ENCODE peak calls at places on chromosomes 5 and 9, in ten cellular contexts. One of them, this sample, is unnamed.

GRCh38 chr9:70480405-70480980 is 66.0 kb upstream of the KLF9 start:
- DNase-seq in progenitor cell of endocrine pancreas: no peak
- DNase-seq in CD4-positive, alpha-beta T cell: no peak
- DNase-seq in GM12864: no peak
- DNase-seq in heart left ventricle: peak; percentile 89
- DNase-seq in WTC11: no peak
- DNase-seq in Caco-2: no peak
- DNase-seq in neural crest cell: no peak
- DNase-seq in psoas muscle: peak; percentile 95
- DNase-seq in mucosa of descending colon: peak; percentile 86
- DNase-seq in this sample: no peak

GRCh38 chr9:3526166-3526902 is 533 bp upstream of the RFX3 start:
- DNase-seq in CD4-positive, alpha-beta T cell: peak; percentile 84
- DNase-seq in psoas muscle: peak; percentile 94
- DNase-seq in mucosa of descending colon: peak; percentile 92
- DNase-seq in GM12864: no peak
- DNase-seq in Caco-2: peak; percentile 78
- DNase-seq in heart left ventricle: peak; percentile 94
- DNase-seq in WTC11: peak; percentile 82
- DNase-seq in progenitor cell of endocrine pancreas: peak; percentile 67
- DNase-seq in neural crest cell: peak; percentile 77
- DNase-seq in this sample: peak; percentile 82

GRCh38 chr5:39639618-39640078 is 214.9 kb upstream of the DAB2 start:
- DNase-seq in progenitor cell of endocrine pancreas: no peak
- DNase-seq in GM12864: no peak
- DNase-seq in WTC11: no peak
- DNase-seq in psoas muscle: no peak
- DNase-seq in Caco-2: no peak
- DNase-seq in heart left ventricle: no peak
- DNase-seq in CD4-positive, alpha-beta T cell: no peak
- DNase-seq in neural crest cell: no peak
- DNase-seq in mucosa of descending colon: no peak
- DNase-seq in this sample: no peak

GRCh38 chr9:121088576-121088975 is 13.8 kb downstream of the CNTRL start:
- DNase-seq in heart left ventricle: no peak
- DNase-seq in neural crest cell: no peak
- DNase-seq in WTC11: no peak
- DNase-seq in CD4-positive, alpha-beta T cell: no peak
- DNase-seq in progenitor cell of endocrine pancreas: no peak
- DNase-seq in Caco-2: no peak
- DNase-seq in mucosa of descending colon: no peak
- DNase-seq in GM12864: no peak
- DNase-seq in psoas muscle: no peak
- DNase-seq in this sample: no peak

GRCh38 chr5:172412724-172413260 is 41.5 kb downstream of the SH3PXD2B start:
- DNase-seq in mucosa of descending colon: peak; percentile 86
- DNase-seq in heart left ventricle: peak; percentile 92
- DNase-seq in progenitor cell of endocrine pancreas: no peak
- DNase-seq in CD4-positive, alpha-beta T cell: no peak
- DNase-seq in psoas muscle: peak; percentile 96
- DNase-seq in Caco-2: no peak
- DNase-seq in neural crest cell: no peak
- DNase-seq in GM12864: no peak
- DNase-seq in WTC11: no peak
- DNase-seq in this sample: no peak

GRCh38 chr5:77181596-77182304 is 28.7 kb upstream of the PDE8B start:
- DNase-seq in mucosa of descending colon: no peak
- DNase-seq in WTC11: no peak
- DNase-seq in GM12864: no peak
- DNase-seq in heart left ventricle: no peak
- DNase-seq in Caco-2: no peak
- DNase-seq in progenitor cell of endocrine pancreas: no peak
- DNase-seq in CD4-positive, alpha-beta T cell: no peak
- DNase-seq in neural crest cell: no peak
- DNase-seq in psoas muscle: no peak
- DNase-seq in this sample: no peak

GRCh38 chr9:27407966-27408365 is 111.0 kb upstream of the EQTN start:
- DNase-seq in progenitor cell of endocrine pancreas: no peak
- DNase-seq in psoas muscle: no peak
- DNase-seq in WTC11: no peak
- DNase-seq in neural crest cell: no peak
- DNase-seq in GM12864: no peak
- DNase-seq in CD4-positive, alpha-beta T cell: no peak
- DNase-seq in Caco-2: no peak
- DNase-seq in mucosa of descending colon: no peak
- DNase-seq in heart left ventricle: no peak
- DNase-seq in this sample: no peak

GRCh38 chr9:81578606-81579005 is 110.7 kb downstream of the TLE1 start:
- DNase-seq in neural crest cell: no peak
- DNase-seq in GM12864: no peak
- DNase-seq in WTC11: no peak
- DNase-seq in progenitor cell of endocrine pancreas: no peak
- DNase-seq in psoas muscle: no peak
- DNase-seq in heart left ventricle: no peak
- DNase-seq in CD4-positive, alpha-beta T cell: no peak
- DNase-seq in Caco-2: no peak
- DNase-seq in mucosa of descending colon: no peak
- DNase-seq in this sample: no peak

GRCh38 chr5:11595045-11595444 is 309.2 kb downstream of the CTNND2 start:
- DNase-seq in psoas muscle: no peak
- DNase-seq in mucosa of descending colon: no peak
- DNase-seq in neural crest cell: no peak
- DNase-seq in WTC11: no peak
- DNase-seq in heart left ventricle: no peak
- DNase-seq in GM12864: no peak
- DNase-seq in Caco-2: no peak
- DNase-seq in CD4-positive, alpha-beta T cell: no peak
- DNase-seq in progenitor cell of endocrine pancreas: no peak
- DNase-seq in this sample: no peak

GRCh38 chr5:59256331-59256730 is 637.2 kb downstream of the PDE4D start:
- DNase-seq in Caco-2: no peak
- DNase-seq in WTC11: no peak
- DNase-seq in CD4-positive, alpha-beta T cell: no peak
- DNase-seq in mucosa of descending colon: no peak
- DNase-seq in GM12864: no peak
- DNase-seq in progenitor cell of endocrine pancreas: no peak
- DNase-seq in psoas muscle: no peak
- DNase-seq in neural crest cell: no peak
- DNase-seq in heart left ventricle: no peak
- DNase-seq in this sample: no peak

GRCh38 chr9:37239224-37239859 is 119.0 kb downstream of the ZCCHC7 start:
- DNase-seq in psoas muscle: no peak
- DNase-seq in GM12864: no peak
- DNase-seq in WTC11: no peak
- DNase-seq in CD4-positive, alpha-beta T cell: no peak
- DNase-seq in mucosa of descending colon: no peak
- DNase-seq in neural crest cell: no peak
- DNase-seq in progenitor cell of endocrine pancreas: no peak
- DNase-seq in heart left ventricle: no peak
- DNase-seq in Caco-2: no peak
- DNase-seq in this sample: no peak

GRCh38 chr5:95899040-95899439 is 62.6 kb downstream of the ELL2 start:
- DNase-seq in Caco-2: no peak
- DNase-seq in GM12864: no peak
- DNase-seq in mucosa of descending colon: no peak
- DNase-seq in WTC11: no peak
- DNase-seq in progenitor cell of endocrine pancreas: no peak
- DNase-seq in CD4-positive, alpha-beta T cell: no peak
- DNase-seq in neural crest cell: no peak
- DNase-seq in heart left ventricle: no peak
- DNase-seq in psoas muscle: no peak
- DNase-seq in this sample: no peak

GRCh38 chr5:97019435-97020117 is 83.7 kb downstream of the LNPEP start:
- DNase-seq in heart left ventricle: no peak
- DNase-seq in GM12864: no peak
- DNase-seq in psoas muscle: no peak
- DNase-seq in mucosa of descending colon: no peak
- DNase-seq in CD4-positive, alpha-beta T cell: no peak
- DNase-seq in Caco-2: no peak
- DNase-seq in WTC11: no peak
- DNase-seq in neural crest cell: no peak
- DNase-seq in progenitor cell of endocrine pancreas: no peak
- DNase-seq in this sample: no peak

GRCh38 chr9:107945493-107945892 is 455.9 kb upstream of the KLF4 start:
- DNase-seq in GM12864: no peak
- DNase-seq in neural crest cell: no peak
- DNase-seq in progenitor cell of endocrine pancreas: no peak
- DNase-seq in WTC11: no peak
- DNase-seq in psoas muscle: no peak
- DNase-seq in mucosa of descending colon: no peak
- DNase-seq in CD4-positive, alpha-beta T cell: no peak
- DNase-seq in Caco-2: no peak
- DNase-seq in heart left ventricle: no peak
- DNase-seq in this sample: no peak
- TF ChIP-seq CTCF in GM12864: no peak
- TF ChIP-seq CTCF in neural crest cell: no peak
- TF ChIP-seq CTCF in progenitor cell of endocrine pancreas: no peak
- TF ChIP-seq CTCF in WTC11: no peak
- TF ChIP-seq CTCF in psoas muscle: no peak
- TF ChIP-seq CTCF in mucosa of descending colon: no peak
- TF ChIP-seq CTCF in CD4-positive, alpha-beta T cell: no peak
- TF ChIP-seq CTCF in Caco-2: no peak
- TF ChIP-seq CTCF in heart left ventricle: no peak
- TF ChIP-seq CTCF in this sample: no peak

GRCh38 chr5:103258957-103259704 is 568 bp downstream of the MACIR start:
- DNase-seq in mucosa of descending colon: peak; percentile 85
- DNase-seq in CD4-positive, alpha-beta T cell: peak; percentile 42
- DNase-seq in Caco-2: peak; percentile 53
- DNase-seq in psoas muscle: peak; percentile 78
- DNase-seq in neural crest cell: peak; percentile 32
- DNase-seq in GM12864: no peak
- DNase-seq in WTC11: peak; percentile 71
- DNase-seq in progenitor cell of endocrine pancreas: peak; percentile 46
- DNase-seq in heart left ventricle: peak; percentile 82
- DNase-seq in this sample: peak; percentile 64

GRCh38 chr5:103260951-103261350 is 2.4 kb downstream of the MACIR start:
- DNase-seq in GM12864: peak; percentile 62
- DNase-seq in neural crest cell: no peak
- DNase-seq in CD4-positive, alpha-beta T cell: no peak
- DNase-seq in mucosa of descending colon: no peak
- DNase-seq in heart left ventricle: no peak
- DNase-seq in progenitor cell of endocrine pancreas: no peak
- DNase-seq in psoas muscle: no peak
- DNase-seq in WTC11: no peak
- DNase-seq in Caco-2: no peak
- DNase-seq in this sample: peak; percentile 68

GRCh38 chr5:103259705-103260355 is 1.3 kb downstream of the MACIR start:
- DNase-seq in psoas muscle: no peak
- DNase-seq in GM12864: no peak
- DNase-seq in heart left ventricle: peak; percentile 71
- DNase-seq in Caco-2: peak; percentile 42
- DNase-seq in CD4-positive, alpha-beta T cell: no peak
- DNase-seq in WTC11: peak; percentile 31
- DNase-seq in mucosa of descending colon: no peak
- DNase-seq in neural crest cell: no peak
- DNase-seq in progenitor cell of endocrine pancreas: no peak
- DNase-seq in this sample: no peak

GRCh38 chr5:103256178-103256577 is 2.4 kb upstream of the MACIR start:
- DNase-seq in neural crest cell: no peak
- DNase-seq in CD4-positive, alpha-beta T cell: no peak
- DNase-seq in psoas muscle: no peak
- DNase-seq in progenitor cell of endocrine pancreas: no peak
- DNase-seq in GM12864: no peak
- DNase-seq in WTC11: no peak
- DNase-seq in Caco-2: no peak
- DNase-seq in mucosa of descending colon: no peak
- DNase-seq in heart left ventricle: no peak
- DNase-seq in this sample: no peak

GRCh38 chr5:103258368-103258956 is at the start of gene MACIR:
- DNase-seq in WTC11: peak; percentile 97
- DNase-seq in progenitor cell of endocrine pancreas: peak; percentile 92
- DNase-seq in heart left ventricle: peak; percentile 99
- DNase-seq in psoas muscle: peak; percentile 98
- DNase-seq in mucosa of descending colon: peak; percentile 99
- DNase-seq in GM12864: peak; percentile 93
- DNase-seq in Caco-2: peak; percentile 97
- DNase-seq in neural crest cell: peak; percentile 93
- DNase-seq in CD4-positive, alpha-beta T cell: peak; percentile 95
- DNase-seq in this sample: peak; percentile 90
- TF ChIP-seq CTCF in WTC11: no peak
- TF ChIP-seq CTCF in progenitor cell of endocrine pancreas: no peak
- TF ChIP-seq CTCF in heart left ventricle: no peak
- TF ChIP-seq CTCF in psoas muscle: no peak
- TF ChIP-seq CTCF in mucosa of descending colon: peak; percentile 27
- TF ChIP-seq CTCF in GM12864: no peak
- TF ChIP-seq CTCF in Caco-2: peak; percentile 1
- TF ChIP-seq CTCF in neural crest cell: no peak
- TF ChIP-seq CTCF in CD4-positive, alpha-beta T cell: no peak
- TF ChIP-seq CTCF in this sample: no peak

DNA sequence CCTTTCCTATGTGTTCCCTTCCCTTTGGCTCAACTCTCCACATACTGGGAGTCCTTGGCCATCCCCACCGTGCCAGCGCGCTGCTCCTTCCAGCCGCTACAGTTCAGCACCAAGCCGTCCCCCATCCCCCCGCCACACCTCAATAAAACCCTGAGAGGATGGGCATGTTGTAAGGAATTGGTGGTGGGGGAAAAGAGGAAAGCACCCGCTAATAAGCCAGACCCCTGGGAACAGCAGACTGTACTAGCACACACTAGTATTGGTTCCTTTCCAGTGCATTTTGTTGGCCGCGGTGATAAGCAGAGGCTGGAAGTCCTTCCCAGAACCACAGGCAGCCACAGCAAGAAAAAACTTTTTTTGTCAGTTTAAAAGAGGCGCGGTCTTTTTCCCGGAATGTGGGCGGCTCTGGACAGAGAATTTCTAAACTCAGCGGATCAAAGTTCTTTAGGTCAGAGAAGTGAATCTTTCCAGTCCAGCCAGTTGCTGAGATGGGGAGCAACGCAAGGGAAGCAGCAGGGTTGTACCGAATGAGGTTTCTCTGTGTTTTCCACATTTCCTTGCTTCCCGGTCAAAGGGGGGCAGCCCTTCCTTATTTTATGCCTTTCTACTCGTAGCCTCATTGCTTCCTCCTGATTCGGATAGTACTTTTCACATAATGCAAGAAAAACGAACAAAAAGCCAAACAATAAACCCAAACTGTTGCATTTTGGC is 2.1 kb downstream of the CHSY3 start:
- DNase-seq in Caco-2: peak; percentile 51
- DNase-seq in WTC11: peak; percentile 30
- DNase-seq in psoas muscle: no peak
- DNase-seq in progenitor cell of endocrine pancreas: no peak
- DNase-seq in mucosa of descending colon: no peak
- DNase-seq in GM12864: no peak
- DNase-seq in heart left ventricle: no peak
- DNase-seq in CD4-positive, alpha-beta T cell: no peak
- DNase-seq in neural crest cell: no peak
- DNase-seq in this sample: no peak
- TF ChIP-seq CTCF in Caco-2: no peak
- TF ChIP-seq CTCF in WTC11: no peak
- TF ChIP-seq CTCF in psoas muscle: no peak
- TF ChIP-seq CTCF in progenitor cell of endocrine pancreas: no peak
- TF ChIP-seq CTCF in mucosa of descending colon: no peak
- TF ChIP-seq CTCF in GM12864: no peak
- TF ChIP-seq CTCF in heart left ventricle: no peak
- TF ChIP-seq CTCF in CD4-positive, alpha-beta T cell: no peak
- TF ChIP-seq CTCF in neural crest cell: no peak
- TF ChIP-seq CTCF in this sample: no peak

DNA sequence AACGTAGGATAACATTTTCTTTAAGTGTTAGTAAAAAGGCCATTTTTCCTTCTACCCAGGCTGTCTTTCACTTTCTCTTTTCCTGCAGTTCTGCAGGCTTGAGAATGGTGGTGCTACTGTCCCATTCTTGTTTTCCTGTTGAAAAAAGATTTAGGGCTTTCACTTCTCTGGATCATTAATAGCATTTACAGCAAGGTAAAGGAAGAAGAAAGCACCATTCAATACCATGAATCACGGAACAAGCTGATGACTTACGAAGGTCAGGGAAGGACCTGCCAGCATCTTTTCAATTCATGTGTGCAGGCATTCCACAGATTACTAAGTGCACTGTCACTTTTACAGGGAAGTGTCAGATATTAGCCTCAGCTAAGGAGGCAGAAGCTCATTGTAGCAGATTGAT is 292.8 kb downstream of the YTHDC2 start:
- DNase-seq in heart left ventricle: no peak
- DNase-seq in GM12864: no peak
- DNase-seq in neural crest cell: no peak
- DNase-seq in WTC11: no peak
- DNase-seq in CD4-positive, alpha-beta T cell: no peak
- DNase-seq in mucosa of descending colon: no peak
- DNase-seq in psoas muscle: no peak
- DNase-seq in Caco-2: no peak
- DNase-seq in progenitor cell of endocrine pancreas: no peak
- DNase-seq in this sample: no peak
- TF ChIP-seq CTCF in heart left ventricle: no peak
- TF ChIP-seq CTCF in GM12864: peak; percentile 1
- TF ChIP-seq CTCF in neural crest cell: peak; percentile 71
- TF ChIP-seq CTCF in WTC11: no peak
- TF ChIP-seq CTCF in CD4-positive, alpha-beta T cell: no peak
- TF ChIP-seq CTCF in mucosa of descending colon: no peak
- TF ChIP-seq CTCF in psoas muscle: no peak
- TF ChIP-seq CTCF in Caco-2: peak; percentile 8
- TF ChIP-seq CTCF in progenitor cell of endocrine pancreas: peak; percentile 69
- TF ChIP-seq CTCF in this sample: no peak